ENCODE peak calls at places on chromosomes 12 and 14, in five cellular contexts. Y, Q, K, H and Z are unnamed samples.

GRCh38 chr14:77200406-77200985 is 18.9 kb downstream of the TMEM63C start:
- DNase-seq in Y (peak; percentile 72), Q (no peak), K (no peak), H (no peak), Z (no peak)

GRCh38 chr12:21879312-21879711 is 61.9 kb downstream of the ABCC9 start:
- DNase-seq in Y (no peak), Q (no peak), K (no peak), H (no peak), Z (no peak)

GRCh38 chr12:63845726-63846125 is 1.2 kb downstream of the SRGAP1 start:
- DNase-seq in Y (no peak), Q (no peak), K (peak; percentile 53), H (no peak), Z (peak; percentile 48)

GRCh38 chr12:128864516-128865186 is 11.4 kb downstream of the GLT1D1 start:
- DNase-seq in Y (no peak), Q (no peak), K (no peak), H (no peak), Z (no peak)

GRCh38 chr12:49366652-49367380 is 446 bp upstream of the SPATS2 start:
- DNase-seq in Y (peak; percentile 87), Q (peak; percentile 86), K (peak; percentile 98), H (peak; percentile 77), Z (peak; percentile 97)

GRCh38 chr14:105414456-105415371 is 4.9 kb upstream of the MTA1 start:
- DNase-seq in Y (no peak), Q (peak; percentile 73), K (no peak), H (peak; percentile 41), Z (peak; percentile 31)

GRCh38 chr14:75268638-75269550 is 9.7 kb upstream of the FOS start:
- DNase-seq in Y (no peak), Q (no peak), K (no peak), H (no peak), Z (no peak)

GRCh38 chr12:49899286-49899843 is 4.3 kb downstream of the FAIM2 start:
- DNase-seq in Y (no peak), Q (no peak), K (no peak), H (no peak), Z (no peak)

GRCh38 chr14:45838597-45838996 is 585.6 kb upstream of the MIS18BP1 start:
- DNase-seq in Y (no peak), Q (no peak), K (peak; percentile 13), H (no peak), Z (no peak)

GRCh38 chr12:66380769-66381168 is 78.5 kb downstream of the HELB start:
- DNase-seq in Y (no peak), Q (no peak), K (no peak), H (no peak), Z (no peak)